ENCODE peak calls at places on chromosomes 11 and 22, in five cellular contexts. S is transverse colon, Y is pancreas, A is astrocyte of the cerebellum, R is HCT116. N is an unnamed sample.

GRCh38 chr11:80872116-80872728 is 1431.4 kb upstream of the TENM4 start:
- DNase-seq in S (no peak), Y (no peak), A (no peak), R (no peak), N (peak; percentile 11)

GRCh38 chr11:64762916-64763803 is 3.4 kb upstream of the PYGM start:
- DNase-seq in S (no peak), Y (no peak), A (peak; percentile 85), R (no peak), N (no peak)

GRCh38 chr22:26701323-26701722 is 43.9 kb downstream of the MIAT start:
- DNase-seq in S (no peak), Y (no peak), A (no peak), R (no peak), N (no peak)

GRCh38 chr22:46185263-46185662 is 34.9 kb downstream of the PPARA start:
- DNase-seq in S (no peak), Y (no peak), A (no peak), R (no peak), N (no peak)

GRCh38 chr11:32426819-32427615 is 8.3 kb downstream of the WT1 start:
- DNase-seq in S (no peak), Y (no peak), A (no peak), R (no peak), N (no peak)

GRCh38 chr11:62974848-62975522 is 9.8 kb downstream of the SLC22A6 start:
- DNase-seq in S (peak; percentile 85), Y (peak; percentile 44), A (no peak), R (peak; percentile 36), N (peak; percentile 11)

GRCh38 chr22:19011075-19011474 is 75.0 kb upstream of the PRODH start:
- DNase-seq in S (no peak), Y (no peak), A (no peak), R (no peak), N (no peak)

GRCh38 chr11:23696712-23697111 is 800.1 kb upstream of the LUZP2 start:
- DNase-seq in S (no peak), Y (no peak), A (no peak), R (no peak), N (no peak)

GRCh38 chr22:50503475-50504145 is 3.9 kb downstream of the LMF2 start:
- DNase-seq in S (no peak), Y (no peak), A (no peak), R (no peak), N (peak; percentile 12)
- TF ChIP-seq CTCF in S (no peak), Y (no peak), A (peak; percentile 13), R (no peak), N (peak; percentile 11)

GRCh38 chr11:85316967-85317366 is 310.2 kb downstream of the DLG2 start:
- DNase-seq in S (no peak), Y (no peak), A (no peak), R (no peak), N (peak; percentile 83)
- H3K4me3 ChIP-seq in S (no peak overlapping the region), Y (no peak overlapping the region), A (no peak overlapping the region), R (no peak overlapping the region), N (no peak overlapping the region)

DNA sequence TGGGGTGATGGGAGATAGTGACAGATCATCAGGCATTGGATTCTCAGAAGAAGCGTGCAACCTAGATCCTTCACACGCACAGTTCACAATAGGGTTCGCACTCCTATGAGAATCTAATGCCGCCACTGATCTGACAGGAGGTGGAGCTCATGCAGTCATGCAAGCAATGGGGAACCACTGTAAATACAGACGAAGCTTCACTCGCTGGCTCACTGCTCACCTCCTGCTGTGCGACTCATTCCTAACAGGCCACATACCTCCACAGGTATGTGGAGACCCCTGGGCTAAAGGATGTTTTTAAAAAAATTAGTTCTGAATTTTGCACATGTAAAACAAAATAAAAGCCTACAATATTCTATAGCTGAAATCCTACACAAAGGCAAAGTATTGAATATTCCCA is 20.5 kb upstream of the TEAD1 start:
- DNase-seq in S (no peak), Y (no peak), A (no peak), R (no peak), N (no peak)
- TF ChIP-seq CTCF in S (no peak), Y (no peak), A (no peak), R (no peak), N (no peak)

DNA sequence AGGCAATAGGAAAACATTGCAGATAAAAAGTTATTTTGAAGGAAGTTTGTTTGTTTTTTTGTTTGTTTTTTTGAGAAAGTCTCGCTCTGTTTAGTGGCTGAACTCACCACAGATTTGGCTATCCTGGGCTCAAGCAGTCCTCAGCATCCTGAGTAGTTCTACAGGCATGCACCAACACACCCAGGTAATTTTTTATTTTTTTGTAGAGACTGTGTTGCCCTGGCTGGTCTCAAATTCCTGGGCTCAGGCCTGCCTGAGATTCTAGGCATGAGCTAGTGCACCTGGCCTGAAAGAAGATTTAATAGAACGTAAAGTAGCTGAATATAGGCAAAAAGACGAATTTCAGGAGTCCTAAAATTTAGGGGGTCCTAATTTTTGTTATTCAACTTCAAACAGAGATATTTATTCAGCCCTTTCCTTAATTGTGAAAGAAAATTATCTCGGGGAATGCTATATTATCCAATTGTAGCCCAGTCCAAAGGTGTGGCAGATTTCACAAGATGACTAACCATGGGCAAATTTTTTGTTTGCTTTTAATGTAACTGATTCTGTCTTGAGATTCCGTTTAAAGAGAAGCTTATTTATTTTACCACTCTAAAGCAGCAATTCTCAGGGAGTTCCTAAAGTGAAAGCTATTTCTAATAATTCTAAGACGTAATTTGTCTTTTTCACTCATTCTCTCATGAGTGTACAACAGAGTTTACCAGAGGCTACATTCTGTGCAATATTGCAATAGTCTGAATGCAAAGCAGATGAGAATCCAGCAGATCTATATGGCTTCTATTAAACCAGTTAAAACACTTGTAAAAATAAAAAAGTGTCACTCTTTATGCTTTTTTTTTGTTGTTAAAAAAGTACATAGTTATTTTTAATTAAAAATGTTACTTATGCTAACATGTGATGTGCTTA is 879 bp downstream of the IL18 start:
- DNase-seq in S (no peak), Y (no peak), A (no peak), R (no peak), N (no peak)
- H3K4me3 ChIP-seq in S (peak overlapping the region; percentile 21), Y (no peak overlapping the region), A (no peak overlapping the region), R (peak overlapping the region; percentile 68), N (no peak overlapping the region)

DNA sequence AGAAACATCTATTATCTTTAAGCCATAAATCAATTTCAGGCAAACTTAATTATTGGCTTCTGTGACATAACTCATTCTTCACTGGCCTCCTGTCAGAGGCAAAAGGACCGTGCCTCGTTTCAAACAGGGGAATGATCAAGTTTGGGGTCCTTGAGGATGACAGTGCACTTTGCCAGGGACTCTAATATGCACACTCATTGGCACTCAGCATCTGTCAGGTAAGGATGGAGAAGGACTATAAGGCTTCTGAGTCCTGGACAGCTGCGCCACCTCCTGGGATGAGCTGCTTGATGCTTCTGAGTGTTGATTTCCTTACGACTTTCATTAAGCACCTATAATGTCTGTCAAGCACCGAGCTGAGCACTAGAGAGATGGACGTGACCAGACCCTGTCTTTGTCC is 20.2 kb downstream of the BPIFC start:
- DNase-seq in S (peak; percentile 43), Y (no peak), A (no peak), R (peak; percentile 34), N (peak; percentile 55)
- TF ChIP-seq CTCF in S (peak; percentile 25), Y (no peak), A (no peak), R (peak; percentile 62), N (peak; percentile 54)

GRCh38 chr11:13699870-13700269 is 31.4 kb downstream of the FAR1 start:
- DNase-seq in S (no peak), Y (no peak), A (no peak), R (no peak), N (no peak)
- H3K4me3 ChIP-seq in S (no peak overlapping the region), Y (no peak overlapping the region), A (no peak overlapping the region), R (no peak overlapping the region), N (no peak overlapping the region)

GRCh38 chr11:34837246-34837856 is 78.8 kb downstream of the APIP start:
- DNase-seq in S (no peak), Y (no peak), A (no peak), R (no peak), N (no peak)
- TF ChIP-seq CTCF in S (no peak), Y (no peak), A (no peak), R (peak; percentile 4), N (no peak)